ENCODE peak calls at places on chromosomes 5 and 9, in six cellular contexts. S is central memory CD4-positive, alpha-beta T cell; D is AG04450; G is CD8-positive, alpha-beta memory T cell; Y is body of pancreas; K is naive thymus-derived CD8-positive, alpha-beta T cell. B is an unnamed sample.

GRCh38 chr9:113261917-113262671 is 13.3 kb downstream of the CDC26 start:
- DNase-seq in S (no peak), D (no peak), G (no peak), Y (no peak), K (no peak), B (no peak)

GRCh38 chr5:154899107-154899816 is 38.7 kb downstream of the GEMIN5 start:
- DNase-seq in S (no peak), D (no peak), G (no peak), Y (no peak), K (no peak), B (peak)

GRCh38 chr5:139763584-139764249 is 31.9 kb upstream of the PSD2 start:
- DNase-seq in S (no peak), D (no peak), G (no peak), Y (no peak), K (no peak), B (no peak)

GRCh38 chr9:111516061-111516465 is 8.9 kb upstream of the ZNF483 start:
- DNase-seq in S (no peak), D (no peak), G (no peak), Y (no peak), K (no peak), B (peak)

GRCh38 chr9:93083592-93084470 is 12.2 kb upstream of the CARD19 start:
- DNase-seq in S (no peak), D (no peak), G (no peak), Y (peak), K (no peak), B (no peak)

GRCh38 chr5:32933692-32934091 is 222.6 kb downstream of the NPR3 start:
- DNase-seq in S (no peak), D (no peak), G (no peak), Y (no peak), K (no peak), B (no peak)

GRCh38 chr5:54837939-54838457 is 147.4 kb downstream of the ESM1 start:
- DNase-seq in S (no peak), D (no peak), G (no peak), Y (no peak), K (no peak), B (no peak)

GRCh38 chr9:132725306-132725705 is 55.0 kb downstream of the GTF3C4 start:
- DNase-seq in S (no peak), D (no peak), G (no peak), Y (no peak), K (no peak), B (no peak)

GRCh38 chr5:152560508-152561137 is 155.5 kb upstream of the NMUR2 start:
- DNase-seq in S (no peak), D (no peak), G (no peak), Y (peak), K (no peak), B (peak)

GRCh38 chr9:31030741-31031202 is 1353.7 kb upstream of the ACO1 start:
- DNase-seq in S (no peak), D (no peak), G (no peak), Y (no peak), K (peak), B (peak)

GRCh38 chr5:102561894-102562760 is 63.3 kb upstream of the SLCO6A1 start:
- DNase-seq in S (no peak), D (no peak), G (no peak), Y (no peak), K (no peak), B (peak)

GRCh38 chr5:69250593-69250992 is 15.9 kb downstream of the CDK7 start:
- DNase-seq in S (no peak), D (no peak), G (no peak), Y (no peak), K (no peak), B (no peak)

GRCh38 chr5:148372883-148373282 is 10.9 kb upstream of the FBXO38 start:
- DNase-seq in S (no peak), D (no peak), G (no peak), Y (no peak), K (no peak), B (no peak)

GRCh38 chr9:134283111-134283515 is 43.1 kb upstream of the RXRA start:
- DNase-seq in S (no peak), D (peak), G (no peak), Y (peak), K (no peak), B (peak)

GRCh38 chr5:79831910-79832309 is 142.3 kb downstream of the CMYA5 start:
- DNase-seq in S (no peak), D (no peak), G (no peak), Y (no peak), K (no peak), B (no peak)

GRCh38 chr5:115396079-115396478 is 99.6 kb upstream of the CCDC112 start:
- DNase-seq in S (no peak), D (no peak), G (no peak), Y (no peak), K (no peak), B (no peak)

GRCh38 chr9:37968228-37968672 is 64.3 kb upstream of the SLC25A51 start:
- DNase-seq in S (no peak), D (no peak), G (no peak), Y (no peak), K (no peak), B (peak)

GRCh38 chr5:108259306-108259705 is 122.6 kb downstream of the FBXL17 start:
- DNase-seq in S (no peak), D (peak), G (no peak), Y (no peak), K (no peak), B (peak)

GRCh38 chr5:139746691-139747582 is 48.7 kb upstream of the PSD2 start:
- DNase-seq in S (peak), D (no peak), G (peak), Y (no peak), K (peak), B (peak)

GRCh38 chr5:170773031-170773985 is 10.2 kb upstream of the GABRP start:
- DNase-seq in S (no peak), D (no peak), G (no peak), Y (peak), K (no peak), B (no peak)

GRCh38 chr5:10627185-10628115 is 63.6 kb downstream of the ANKRD33B start:
- DNase-seq in S (peak), D (peak), G (peak), Y (peak), K (peak), B (peak)

GRCh38 chr5:76622973-76623596 is at the start of gene F2RL2:
- DNase-seq in S (no peak), D (peak), G (no peak), Y (no peak), K (no peak), B (peak)

GRCh38 chr5:8730194-8730593 is 815.7 kb downstream of the SEMA5A start:
- DNase-seq in S (no peak), D (peak), G (no peak), Y (no peak), K (no peak), B (peak)

GRCh38 chr5:56608216-56608925 is 207.0 kb upstream of the MAP3K1 start:
- DNase-seq in S (no peak), D (no peak), G (no peak), Y (no peak), K (no peak), B (no peak)

GRCh38 chr9:17480966-17481365 is 97.9 kb upstream of the SH3GL2 start:
- DNase-seq in S (no peak), D (no peak), G (no peak), Y (no peak), K (no peak), B (no peak)

GRCh38 chr9:127520941-127521918 is 69.9 kb downstream of the LRSAM1 start:
- DNase-seq in S (no peak), D (no peak), G (no peak), Y (no peak), K (no peak), B (peak)

B was measured in fibroblast of the aortic adventitia.